ENCODE peak calls at places on chromosomes 4 and X, in six cellular contexts. One of them, this sample, is unnamed.

GRCh38 chrX:112746812-112747630 is 67.3 kb upstream of the LHFPL1 start:
- DNase-seq in cardiac muscle cell: peak
- DNase-seq in kidney epithelial cell: no peak
- DNase-seq in SJSA1: no peak
- DNase-seq in OCI-LY7: no peak
- DNase-seq in fibroblast of lung: peak
- DNase-seq in this sample: no peak

GRCh38 chr4:98939892-98940298 is 11.0 kb upstream of the EIF4E start:
- DNase-seq in cardiac muscle cell: peak
- DNase-seq in kidney epithelial cell: no peak
- DNase-seq in SJSA1: peak
- DNase-seq in OCI-LY7: peak
- DNase-seq in fibroblast of lung: peak
- DNase-seq in this sample: no peak

GRCh38 chrX:125398959-125399440 is 79.3 kb downstream of the TEX13C start:
- DNase-seq in cardiac muscle cell: no peak
- DNase-seq in kidney epithelial cell: no peak
- DNase-seq in SJSA1: no peak
- DNase-seq in OCI-LY7: no peak
- DNase-seq in fibroblast of lung: no peak
- DNase-seq in this sample: no peak

GRCh38 chrX:42948723-42949122 is 170.8 kb upstream of the PPP1R2C start:
- DNase-seq in cardiac muscle cell: no peak
- DNase-seq in kidney epithelial cell: no peak
- DNase-seq in SJSA1: no peak
- DNase-seq in OCI-LY7: no peak
- DNase-seq in fibroblast of lung: no peak
- DNase-seq in this sample: no peak

GRCh38 chr4:124429746-124430250 is 282.7 kb downstream of the ANKRD50 start:
- DNase-seq in cardiac muscle cell: no peak
- DNase-seq in kidney epithelial cell: no peak
- DNase-seq in SJSA1: no peak
- DNase-seq in OCI-LY7: no peak
- DNase-seq in fibroblast of lung: no peak
- DNase-seq in this sample: no peak

GRCh38 chr4:127709456-127709855 is 20.7 kb upstream of the SLC25A31 start:
- DNase-seq in cardiac muscle cell: peak
- DNase-seq in kidney epithelial cell: no peak
- DNase-seq in SJSA1: no peak
- DNase-seq in OCI-LY7: no peak
- DNase-seq in fibroblast of lung: peak
- DNase-seq in this sample: no peak

GRCh38 chr4:10119773-10120172 is 3.2 kb upstream of the WDR1 start:
- DNase-seq in cardiac muscle cell: no peak
- DNase-seq in kidney epithelial cell: no peak
- DNase-seq in SJSA1: no peak
- DNase-seq in OCI-LY7: no peak
- DNase-seq in fibroblast of lung: no peak
- DNase-seq in this sample: no peak

GRCh38 chrX:29431895-29432294 is 783.5 kb upstream of the MAGEB2 start:
- DNase-seq in cardiac muscle cell: no peak
- DNase-seq in kidney epithelial cell: no peak
- DNase-seq in SJSA1: no peak
- DNase-seq in OCI-LY7: no peak
- DNase-seq in fibroblast of lung: peak
- DNase-seq in this sample: no peak

GRCh38 chr4:24192018-24192641 is 302.3 kb upstream of the PPARGC1A start:
- DNase-seq in cardiac muscle cell: no peak
- DNase-seq in kidney epithelial cell: no peak
- DNase-seq in SJSA1: no peak
- DNase-seq in OCI-LY7: no peak
- DNase-seq in fibroblast of lung: no peak
- DNase-seq in this sample: no peak

DNA sequence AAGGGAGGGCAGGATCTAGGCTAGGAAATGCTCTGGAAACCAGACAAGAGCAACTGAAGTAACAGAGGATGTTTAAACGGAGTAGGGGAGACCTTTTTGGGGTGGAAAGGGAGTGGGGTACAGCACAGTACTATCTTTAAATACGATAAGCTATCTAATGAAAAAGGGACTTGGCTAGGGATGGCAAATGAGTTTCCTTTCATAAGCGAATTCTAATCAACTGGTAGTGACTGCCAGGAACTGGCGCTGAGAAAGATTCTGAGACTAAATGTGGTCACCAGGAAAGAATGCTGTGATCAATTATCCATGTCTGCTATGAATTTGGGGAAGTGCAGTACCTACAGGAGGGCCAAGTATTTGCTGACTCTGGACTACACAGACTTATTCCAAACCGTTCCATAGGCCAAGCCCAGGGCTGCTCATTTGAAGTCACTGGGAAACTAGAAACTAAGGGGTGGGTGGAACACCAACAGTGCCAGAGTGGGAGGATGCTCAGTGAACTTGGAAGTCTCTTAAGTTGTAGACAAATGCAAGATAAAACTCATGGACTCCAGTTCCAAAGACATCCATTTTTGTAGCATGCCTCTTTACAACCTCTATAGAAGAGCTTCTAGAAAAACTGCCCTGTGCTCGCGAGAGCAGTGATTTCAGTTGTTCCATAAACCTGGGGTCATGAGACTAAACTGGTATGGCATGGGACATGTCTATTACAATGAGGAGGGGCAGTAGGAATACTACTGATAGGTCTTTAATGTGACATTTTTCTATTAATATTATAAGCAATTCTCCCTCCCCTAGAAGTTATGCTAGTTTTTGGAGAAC is 2.0 kb downstream of the TRAPPC2 start:
- DNase-seq in cardiac muscle cell: no peak
- DNase-seq in kidney epithelial cell: peak
- DNase-seq in SJSA1: no peak
- DNase-seq in OCI-LY7: peak
- DNase-seq in fibroblast of lung: peak
- DNase-seq in this sample: no peak
- H3K4me3 ChIP-seq in cardiac muscle cell: no peak
- H3K4me3 ChIP-seq in kidney epithelial cell: no peak
- H3K4me3 ChIP-seq in SJSA1: no peak
- H3K4me3 ChIP-seq in OCI-LY7: peak
- H3K4me3 ChIP-seq in fibroblast of lung: peak
- H3K4me3 ChIP-seq in this sample: no peak

DNA sequence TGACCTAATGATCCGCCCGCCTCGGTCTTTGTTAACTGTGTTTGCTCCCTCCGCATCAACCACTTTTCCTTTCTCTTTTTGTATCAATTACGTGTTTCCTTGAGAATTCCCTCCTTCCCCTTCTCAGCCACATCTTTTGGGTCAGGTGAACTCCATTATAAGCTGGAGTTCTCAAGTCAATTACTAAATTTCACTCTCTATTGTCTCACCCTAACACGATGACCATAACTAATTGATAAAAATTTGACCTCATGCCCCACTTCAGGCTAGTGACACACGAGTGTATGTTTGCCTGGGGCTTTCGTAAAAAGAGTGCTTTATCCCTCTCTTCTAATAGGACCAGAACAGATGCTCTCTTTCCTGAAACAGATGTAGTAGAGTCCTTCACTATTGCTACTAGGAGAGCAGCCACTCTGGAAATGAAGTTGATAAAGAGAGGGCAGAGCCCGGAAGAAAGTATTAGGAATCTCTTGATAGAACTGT is 403.6 kb upstream of the ANXA10 start:
- DNase-seq in cardiac muscle cell: no peak
- DNase-seq in kidney epithelial cell: no peak
- DNase-seq in SJSA1: no peak
- DNase-seq in OCI-LY7: no peak
- DNase-seq in fibroblast of lung: no peak
- DNase-seq in this sample: no peak
- H3K4me3 ChIP-seq in cardiac muscle cell: no peak
- H3K4me3 ChIP-seq in kidney epithelial cell: no peak
- H3K4me3 ChIP-seq in SJSA1: no peak
- H3K4me3 ChIP-seq in OCI-LY7: no peak
- H3K4me3 ChIP-seq in fibroblast of lung: no peak
- H3K4me3 ChIP-seq in this sample: no peak

GRCh38 chr4:5399790-5400421 is 308.5 kb downstream of the EVC2 start:
- DNase-seq in cardiac muscle cell: peak
- DNase-seq in kidney epithelial cell: no peak
- DNase-seq in SJSA1: peak
- DNase-seq in OCI-LY7: peak
- DNase-seq in fibroblast of lung: peak
- DNase-seq in this sample: peak
- H3K4me3 ChIP-seq in cardiac muscle cell: no peak
- H3K4me3 ChIP-seq in kidney epithelial cell: no peak
- H3K4me3 ChIP-seq in SJSA1: no peak
- H3K4me3 ChIP-seq in OCI-LY7: no peak
- H3K4me3 ChIP-seq in fibroblast of lung: no peak
- H3K4me3 ChIP-seq in this sample: no peak

GRCh38 chr4:47207555-47207954 is 176.2 kb downstream of the GABRB1 start:
- DNase-seq in cardiac muscle cell: no peak
- DNase-seq in kidney epithelial cell: no peak
- DNase-seq in SJSA1: no peak
- DNase-seq in OCI-LY7: no peak
- DNase-seq in fibroblast of lung: no peak
- DNase-seq in this sample: no peak
- H3K4me3 ChIP-seq in cardiac muscle cell: no peak
- H3K4me3 ChIP-seq in kidney epithelial cell: no peak
- H3K4me3 ChIP-seq in SJSA1: no peak
- H3K4me3 ChIP-seq in OCI-LY7: no peak
- H3K4me3 ChIP-seq in fibroblast of lung: no peak
- H3K4me3 ChIP-seq in this sample: no peak

DNA sequence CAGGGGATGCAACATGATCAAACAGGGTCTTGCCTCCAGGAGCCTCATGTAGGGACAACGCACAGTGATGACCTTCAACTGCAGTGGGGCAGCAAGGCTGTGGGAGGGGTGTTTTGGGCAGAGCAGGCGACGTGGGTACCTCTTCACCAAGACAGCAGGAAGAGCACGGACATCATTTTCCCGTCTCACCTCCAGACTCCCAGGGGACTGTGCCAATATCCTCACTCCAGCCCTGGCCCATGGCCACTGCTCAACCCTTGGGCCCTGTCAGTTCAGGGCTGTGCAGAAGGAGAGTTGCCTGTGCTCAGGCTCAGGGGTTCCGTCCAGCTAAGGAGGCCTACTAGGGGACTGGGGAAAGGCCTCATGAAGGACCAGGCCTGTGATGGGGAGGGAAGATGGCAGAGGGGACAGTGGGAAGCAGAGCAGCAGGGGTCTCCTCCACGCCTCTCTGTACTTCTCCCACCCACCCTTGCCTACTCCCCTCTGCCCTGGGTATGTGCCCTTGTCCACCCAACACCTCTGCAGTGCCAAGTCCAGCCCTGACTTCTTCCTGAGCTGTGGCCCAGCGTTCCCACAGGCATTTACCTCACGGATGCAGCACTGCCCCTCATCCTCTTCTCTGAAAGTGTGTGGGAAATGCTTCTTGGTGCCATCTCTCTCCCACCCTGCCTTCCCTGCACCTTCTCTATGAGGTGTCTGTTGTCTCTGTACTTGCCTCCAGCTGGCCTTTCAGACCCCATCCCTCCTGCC is 1.4 kb downstream of the IL9R start:
- DNase-seq in cardiac muscle cell: no peak
- DNase-seq in kidney epithelial cell: no peak
- DNase-seq in SJSA1: no peak
- DNase-seq in OCI-LY7: no peak
- DNase-seq in fibroblast of lung: no peak
- DNase-seq in this sample: no peak
- H3K4me3 ChIP-seq in cardiac muscle cell: no peak
- H3K4me3 ChIP-seq in kidney epithelial cell: no peak
- H3K4me3 ChIP-seq in SJSA1: no peak
- H3K4me3 ChIP-seq in OCI-LY7: no peak
- H3K4me3 ChIP-seq in fibroblast of lung: no peak
- H3K4me3 ChIP-seq in this sample: peak

GRCh38 chrX:124239911-124240310 is 92.5 kb upstream of the TEX13D start:
- DNase-seq in cardiac muscle cell: no peak
- DNase-seq in kidney epithelial cell: no peak
- DNase-seq in SJSA1: no peak
- DNase-seq in OCI-LY7: no peak
- DNase-seq in fibroblast of lung: no peak
- DNase-seq in this sample: no peak
- H3K4me3 ChIP-seq in cardiac muscle cell: no peak
- H3K4me3 ChIP-seq in kidney epithelial cell: no peak
- H3K4me3 ChIP-seq in SJSA1: no peak
- H3K4me3 ChIP-seq in OCI-LY7: no peak
- H3K4me3 ChIP-seq in fibroblast of lung: no peak
- H3K4me3 ChIP-seq in this sample: no peak

DNA sequence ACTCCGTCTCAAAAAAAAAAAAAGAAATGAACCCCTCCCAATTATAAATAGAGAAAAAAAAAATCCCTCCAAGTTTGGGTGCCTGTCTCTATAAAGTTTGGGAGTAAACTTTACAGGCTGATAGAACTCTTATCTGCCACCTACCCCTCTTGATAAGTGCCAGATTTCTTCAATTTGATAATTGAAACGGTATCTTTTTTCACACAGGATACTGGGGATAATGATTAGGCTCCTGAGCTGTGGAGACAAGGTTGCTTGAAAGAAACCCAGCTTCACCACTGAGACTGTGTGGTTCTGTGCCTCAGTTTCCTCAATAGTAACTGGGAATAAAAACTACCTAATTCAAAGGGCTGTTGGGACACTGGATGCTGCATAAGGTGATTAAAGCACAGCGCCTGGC is 606 bp downstream of the EFHC2 start:
- DNase-seq in cardiac muscle cell: no peak
- DNase-seq in kidney epithelial cell: no peak
- DNase-seq in SJSA1: no peak
- DNase-seq in OCI-LY7: no peak
- DNase-seq in fibroblast of lung: no peak
- DNase-seq in this sample: no peak
- H3K4me3 ChIP-seq in cardiac muscle cell: peak
- H3K4me3 ChIP-seq in kidney epithelial cell: peak
- H3K4me3 ChIP-seq in SJSA1: no peak
- H3K4me3 ChIP-seq in OCI-LY7: no peak
- H3K4me3 ChIP-seq in fibroblast of lung: peak
- H3K4me3 ChIP-seq in this sample: no peak

GRCh38 chr4:76208005-76208765 is 5.4 kb downstream of the SCARB2 start:
- DNase-seq in cardiac muscle cell: peak
- DNase-seq in kidney epithelial cell: no peak
- DNase-seq in SJSA1: peak
- DNase-seq in OCI-LY7: no peak
- DNase-seq in fibroblast of lung: peak
- DNase-seq in this sample: no peak
- H3K4me3 ChIP-seq in cardiac muscle cell: no peak
- H3K4me3 ChIP-seq in kidney epithelial cell: no peak
- H3K4me3 ChIP-seq in SJSA1: peak
- H3K4me3 ChIP-seq in OCI-LY7: no peak
- H3K4me3 ChIP-seq in fibroblast of lung: peak
- H3K4me3 ChIP-seq in this sample: no peak

DNA sequence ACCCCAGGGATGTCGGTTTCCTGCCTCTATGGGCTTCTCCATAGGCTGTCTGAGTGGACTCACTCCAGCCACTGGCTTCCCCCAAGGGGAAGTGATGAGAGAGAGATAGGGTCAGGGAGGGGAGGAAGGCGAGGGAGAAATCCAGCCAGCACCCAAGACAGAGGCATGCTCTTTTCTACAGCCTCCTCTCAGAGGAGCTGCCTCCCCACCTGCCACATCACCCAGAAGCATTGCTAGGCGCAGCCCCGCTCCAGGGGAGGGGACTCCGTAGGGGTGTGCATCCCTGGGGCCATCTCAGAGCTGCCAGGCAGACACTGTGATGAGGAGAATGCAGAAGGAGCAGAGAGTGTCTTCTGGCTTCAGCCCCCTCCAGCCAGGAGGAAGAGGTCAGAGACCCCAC is 109.5 kb upstream of the NKX1-1 start:
- DNase-seq in cardiac muscle cell: no peak
- DNase-seq in kidney epithelial cell: no peak
- DNase-seq in SJSA1: no peak
- DNase-seq in OCI-LY7: no peak
- DNase-seq in fibroblast of lung: no peak
- DNase-seq in this sample: no peak
- H3K4me3 ChIP-seq in cardiac muscle cell: no peak
- H3K4me3 ChIP-seq in kidney epithelial cell: no peak
- H3K4me3 ChIP-seq in SJSA1: no peak
- H3K4me3 ChIP-seq in OCI-LY7: no peak
- H3K4me3 ChIP-seq in fibroblast of lung: no peak
- H3K4me3 ChIP-seq in this sample: no peak

This sample was measured in Jurkat, Clone E6-1.